ENCODE peak calls at places on chromosomes 1 and 21, in four cellular contexts. Y, M, G and N are unnamed samples. For H3K4me1, the result is how much of the 10 kb centered on the place peaks cover.

GRCh38 chr1:22111620-22112019 is 31.3 kb downstream of the WNT4 start:
- DNase-seq in Y (no peak), M (no peak), G (no peak), N (no peak)

GRCh38 chr21:33109574-33110339 is 39.8 kb downstream of the OLIG1 start:
- DNase-seq in Y (no peak), M (no peak), G (no peak), N (no peak)

GRCh38 chr1:31785947-31786290 is 21.8 kb upstream of the ADGRB2 start:
- DNase-seq in Y (no peak), M (no peak), G (no peak), N (no peak)

GRCh38 chr1:46173361-46173856 is 1.5 kb upstream of the TSPAN1 start:
- DNase-seq in Y (no peak), M (no peak), G (no peak), N (no peak)

GRCh38 chr1:165369255-165369848 is 12.8 kb upstream of the LMX1A start:
- DNase-seq in Y (peak), M (peak), G (peak), N (no peak)

GRCh38 chr1:85818371-85818770 is 110.1 kb upstream of the ZNHIT6 start:
- DNase-seq in Y (no peak), M (no peak), G (no peak), N (no peak)

GRCh38 chr1:21830792-21831453 is 18.9 kb downstream of the LDLRAD2 start:
- DNase-seq in Y (no peak), M (no peak), G (no peak), N (no peak)

GRCh38 chr1:54721719-54722118 is 6.1 kb downstream of the TTC4 start:
- DNase-seq in Y (no peak), M (no peak), G (no peak), N (no peak)

GRCh38 chr1:31221072-31221471 is 18.6 kb downstream of the NKAIN1 start:
- DNase-seq in Y (no peak), M (no peak), G (no peak), N (no peak)

GRCh38 chr1:26900001-26900814 is at the start of gene GPATCH3:
- DNase-seq in Y (peak), M (peak), G (peak), N (peak)

GRCh38 chr21:34187935-34188334 is 114.6 kb downstream of the MRPS6 start:
- DNase-seq in Y (no peak), M (no peak), G (peak), N (no peak)

GRCh38 chr21:42878993-42879787 is at the start of gene WDR4:
- DNase-seq in Y (peak), M (peak), G (peak), N (peak)

GRCh38 chr1:3736708-3737107 is 15.5 kb upstream of the CCDC27 start:
- DNase-seq in Y (no peak), M (no peak), G (no peak), N (no peak)

GRCh38 chr1:3735683-3736070 is 16.6 kb upstream of the CCDC27 start:
- DNase-seq in Y (no peak), M (no peak), G (no peak), N (no peak)

GRCh38 chr1:3735027-3735682 is 17.1 kb upstream of the CCDC27 start:
- DNase-seq in Y (no peak), M (no peak), G (no peak), N (no peak)

GRCh38 chr1:3734602-3735001 is 17.6 kb upstream of the CCDC27 start:
- DNase-seq in Y (no peak), M (no peak), G (no peak), N (no peak)

DNA sequence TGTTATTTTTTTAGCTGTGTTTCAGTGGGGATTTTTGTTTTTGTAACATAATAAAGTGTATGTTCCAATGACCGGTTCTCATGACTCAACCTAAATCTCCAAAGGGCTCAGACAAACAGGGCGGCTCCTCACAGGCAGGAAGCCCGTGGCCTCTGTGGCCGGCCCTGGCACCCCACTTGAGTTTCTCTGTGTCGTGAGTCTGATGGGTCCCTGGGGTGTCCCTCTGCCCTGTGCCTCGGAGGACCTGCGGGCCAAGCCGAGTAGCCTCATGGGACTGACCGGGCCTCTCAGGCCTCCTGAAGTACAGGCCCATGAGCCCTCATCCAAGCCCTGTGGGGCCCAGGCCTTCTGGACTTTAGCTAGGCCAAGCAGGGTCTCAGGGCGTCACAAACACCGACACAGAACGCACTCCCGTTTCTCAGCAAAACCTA is 16.1 kb upstream of the CCDC27 start:
- DNase-seq in Y (no peak), M (no peak), G (no peak), N (no peak)
- H3K4me1 ChIP-seq in Y (under half), M (under half), G (under half), N (under half)

GRCh38 chr1:12346483-12347155 is 116.8 kb downstream of the VPS13D start:
- DNase-seq in Y (peak), M (no peak), G (no peak), N (no peak)

GRCh38 chr1:12345350-12346217 is 115.8 kb downstream of the VPS13D start:
- DNase-seq in Y (peak), M (peak), G (no peak), N (no peak)

GRCh38 chr1:12343823-12344487 is 114.1 kb downstream of the VPS13D start:
- DNase-seq in Y (no peak), M (no peak), G (no peak), N (no peak)

GRCh38 chr1:12342261-12343003 is 112.6 kb downstream of the VPS13D start:
- DNase-seq in Y (no peak), M (no peak), G (no peak), N (no peak)

GRCh38 chr1:12344611-12345299 is 114.9 kb downstream of the VPS13D start:
- DNase-seq in Y (no peak), M (no peak), G (no peak), N (no peak)
- H3K4me1 ChIP-seq in Y (under half), M (under half), G (under half), N (under half)

GRCh38 chr1:147568551-147568950 is 27.2 kb downstream of the BCL9 start:
- DNase-seq in Y (no peak), M (no peak), G (no peak), N (no peak)
- H3K4me1 ChIP-seq in Y (under half), M (under half), G (under half), N (under half)

DNA sequence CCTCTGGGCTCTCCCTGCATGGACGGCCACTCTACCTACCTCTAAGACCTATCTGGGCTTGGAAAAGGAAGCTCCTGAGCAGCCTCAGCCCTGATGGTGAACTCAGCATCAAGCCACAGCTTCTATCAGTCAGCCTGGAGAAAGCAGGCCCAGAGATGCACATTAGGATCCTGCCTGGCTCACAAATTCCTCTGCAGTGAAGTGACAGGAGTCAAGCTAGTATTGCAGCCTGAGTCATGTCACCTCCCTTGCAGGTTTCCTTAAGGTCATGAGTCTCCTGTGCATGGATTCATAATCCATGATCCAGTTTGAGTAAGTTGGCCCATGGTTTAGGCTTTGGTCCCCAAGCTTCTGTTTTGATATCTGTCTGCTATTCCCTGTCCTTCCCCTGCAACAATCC is 37.9 kb upstream of the DUSP10 start:
- DNase-seq in Y (no peak), M (no peak), G (no peak), N (no peak)
- H3K4me1 ChIP-seq in Y (under half), M (half or more), G (under half), N (under half)

GRCh38 chr1:23525558-23526174 is 5.4 kb downstream of the E2F2 start:
- DNase-seq in Y (peak), M (peak), G (no peak), N (no peak)
- H3K4me1 ChIP-seq in Y (under half), M (half or more), G (under half), N (under half)

GRCh38 chr1:16631248-16632043 is 18.1 kb upstream of the NBPF1 start:
- DNase-seq in Y (no peak), M (no peak), G (no peak), N (no peak)

GRCh38 chr1:16630661-16631247 is 17.4 kb upstream of the NBPF1 start:
- DNase-seq in Y (no peak), M (no peak), G (no peak), N (no peak)

GRCh38 chr1:16625497-16626408 is 12.4 kb upstream of the NBPF1 start:
- DNase-seq in Y (no peak), M (no peak), G (no peak), N (no peak)

GRCh38 chr1:16628361-16629111 is 15.2 kb upstream of the NBPF1 start:
- DNase-seq in Y (no peak), M (no peak), G (no peak), N (no peak)
- H3K4me1 ChIP-seq in Y (under half), M (under half), G (under half), N (under half)